ENCODE peak calls at places on chromosome 14, in six cellular contexts. I, A, E, N, L and Z are unnamed samples. For H3K4me1, the result is how much of the 10 kb centered on the place peaks cover.

GRCh38 chr14:22882529-22883190 is 362 bp upstream of the REM2 start:
- DNase-seq in A (peak), L (peak), I (peak), E (no peak), N (peak), Z (peak)

GRCh38 chr14:90281766-90282165 is 25.4 kb downstream of the PSMC1 start:
- DNase-seq in L (no peak), E (no peak), I (no peak), A (no peak), N (no peak), Z (no peak)

GRCh38 chr14:50846171-50846880 is 15.4 kb upstream of the NIN start:
- DNase-seq in L (peak), I (no peak), E (no peak), N (no peak), A (no peak), Z (no peak)

GRCh38 chr14:91963465-91963864 is 16.0 kb upstream of the FBLN5 start:
- DNase-seq in L (no peak), I (no peak), A (no peak), N (no peak), E (no peak), Z (no peak)

GRCh38 chr14:24403294-24404013 is 4.7 kb downstream of the NYNRIN start:
- DNase-seq in L (no peak), E (no peak), N (no peak), I (no peak), A (no peak), Z (no peak)

GRCh38 chr14:80584638-80585505 is 356.7 kb downstream of the CEP128 start:
- DNase-seq in L (peak), I (no peak), N (peak), A (no peak), E (no peak), Z (no peak)

GRCh38 chr14:76919811-76920571 is 93.8 kb downstream of the LRRC74A start:
- DNase-seq in N (no peak), A (no peak), L (peak), I (peak), E (no peak), Z (no peak)

GRCh38 chr14:66944872-66945271 is 244.4 kb upstream of the GARIN2 start:
- DNase-seq in L (peak), I (peak), E (no peak), N (peak), A (peak), Z (peak)

GRCh38 chr14:48456051-48456450 is 780.6 kb upstream of the MDGA2 start:
- DNase-seq in A (no peak), E (no peak), I (no peak), L (no peak), N (no peak), Z (no peak)

GRCh38 chr14:67564236-67564635 is 31.1 kb downstream of the PLEKHH1 start:
- DNase-seq in E (no peak), L (no peak), A (no peak), I (no peak), N (no peak), Z (no peak)

GRCh38 chr14:51093371-51094281 is 1.3 kb downstream of the TRIM9 start:
- DNase-seq in L (peak), N (no peak), A (peak), I (peak), E (no peak), Z (peak)

GRCh38 chr14:51828017-51828797 is 32.2 kb upstream of the GNG2 start:
- DNase-seq in N (peak), L (peak), I (no peak), E (no peak), A (peak), Z (peak)

GRCh38 chr14:54673193-54674121 is 106.5 kb downstream of the SAMD4A start:
- DNase-seq in L (no peak), I (peak), N (no peak), E (no peak), A (no peak), Z (no peak)

GRCh38 chr14:64464695-64465094 is 604 bp upstream of the AKAP5 start:
- DNase-seq in N (no peak), A (no peak), E (no peak), I (peak), L (no peak), Z (no peak)

GRCh38 chr14:77011226-77011762 is 17.2 kb downstream of the IRF2BPL start:
- DNase-seq in I (no peak), E (no peak), N (no peak), A (no peak), L (peak), Z (no peak)

GRCh38 chr14:99745307-99745951 is 47.8 kb upstream of the EML1 start:
- DNase-seq in A (no peak), N (no peak), L (no peak), E (no peak), I (no peak), Z (no peak)

GRCh38 chr14:100825691-100826331 is at the start of gene MEG3:
- DNase-seq in N (no peak), A (no peak), L (no peak), E (no peak), I (no peak), Z (no peak)

GRCh38 chr14:97977711-97978261 is 1180.6 kb downstream of the VRK1 start:
- DNase-seq in N (no peak), E (no peak), L (peak), A (no peak), I (no peak), Z (no peak)

GRCh38 chr14:100779691-100780080 is 46.2 kb upstream of the MEG3 start:
- DNase-seq in A (no peak), E (no peak), N (no peak), L (no peak), I (no peak), Z (no peak)

GRCh38 chr14:37452323-37452722 is 142.7 kb downstream of the FOXA1 start:
- DNase-seq in L (no peak), I (no peak), A (no peak), N (no peak), E (no peak), Z (no peak)

GRCh38 chr14:103483600-103483999 is 39.0 kb downstream of the CKB start:
- DNase-seq in I (no peak), L (no peak), N (no peak), A (no peak), E (no peak), Z (no peak)

DNA sequence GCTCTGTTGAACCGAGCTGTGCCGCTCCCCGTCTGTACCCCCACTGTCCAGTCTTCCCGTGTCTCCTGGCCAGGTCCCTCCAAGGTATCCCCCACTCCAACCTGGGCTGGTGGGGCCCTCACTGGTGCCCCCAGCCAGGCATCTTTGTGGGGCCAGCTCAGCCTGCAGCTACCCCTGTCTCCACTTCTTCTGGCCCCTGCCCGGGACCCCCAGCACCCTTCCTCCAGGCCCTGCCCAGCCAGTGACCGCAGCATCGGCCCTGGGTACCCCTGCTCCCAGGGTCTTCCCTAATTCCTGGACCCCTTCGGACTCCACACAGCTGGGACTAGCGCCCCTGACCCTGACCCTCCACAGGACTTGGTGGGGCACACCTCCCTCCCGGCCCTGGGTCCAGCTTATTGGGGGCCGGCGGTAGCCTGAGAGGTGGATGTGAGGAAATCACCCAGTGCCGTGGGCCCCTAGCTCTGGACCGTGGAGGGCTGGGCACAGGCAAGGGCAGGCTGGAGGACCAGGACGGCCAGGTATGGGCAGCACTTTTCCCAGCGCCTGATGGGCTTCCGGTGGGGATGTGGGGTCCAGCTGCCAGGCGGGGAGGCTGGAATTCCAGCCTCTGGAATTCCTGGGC is 4.1 kb upstream of the CRIP1 start:
- DNase-seq in A (no peak), N (no peak), I (no peak), E (no peak), L (no peak), Z (no peak)
- H3K4me1 ChIP-seq in A (under half), N (half or more), I (under half), E (under half), L (under half), Z (under half)

DNA sequence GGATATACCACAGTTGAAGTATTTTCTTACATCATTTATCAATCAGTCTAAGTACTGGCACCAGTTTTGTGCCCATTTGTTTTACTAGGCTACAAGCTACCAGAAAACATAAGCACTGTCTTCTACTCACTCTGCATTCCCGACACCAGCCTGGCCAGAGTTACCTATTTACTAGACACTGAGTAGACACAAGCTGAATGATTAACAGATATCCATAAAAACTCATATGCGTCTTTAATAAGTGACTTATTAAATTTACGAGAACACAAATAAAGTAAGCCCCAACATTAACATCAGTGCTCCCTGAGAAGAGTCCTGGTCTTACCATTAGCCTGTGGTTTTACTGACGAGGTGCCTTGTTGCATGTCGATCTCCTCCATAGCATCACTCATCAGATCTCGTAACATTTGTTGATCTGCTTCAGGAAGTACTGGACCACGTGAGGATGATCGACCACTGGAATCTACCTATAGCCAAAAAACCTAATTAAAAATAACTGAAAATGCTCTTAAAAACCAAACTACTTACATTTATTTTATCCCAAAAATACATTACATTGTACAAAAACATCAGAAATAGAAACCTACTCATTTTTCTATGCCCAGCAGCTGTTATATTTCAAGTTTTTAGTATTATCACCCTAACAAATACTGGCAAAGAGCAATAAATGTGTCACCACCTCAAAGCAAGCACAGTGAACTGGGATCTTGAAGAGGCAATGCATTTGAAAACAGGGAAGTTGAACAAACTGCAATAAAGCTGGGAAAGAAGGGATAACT is 53.3 kb downstream of the BDKRB1 start:
- DNase-seq in L (peak), N (no peak), E (no peak), I (no peak), A (no peak), Z (no peak)
- TF ChIP-seq EZH2phosphoT487 in L (no peak), N (no peak), E (no peak), I (no peak), A (no peak), Z (no peak)

GRCh38 chr14:68734231-68734732 is 58.6 kb downstream of the ZFP36L1 start:
- DNase-seq in I (no peak), A (no peak), L (no peak), E (peak), N (no peak), Z (peak)
- H3K4me1 ChIP-seq in I (under half), A (under half), L (under half), E (under half), N (under half), Z (under half)

GRCh38 chr14:93800038-93800937 is 12.0 kb upstream of the PRIMA1 start:
- DNase-seq in I (no peak), N (no peak), E (no peak), A (no peak), L (peak), Z (no peak)

GRCh38 chr14:93799617-93800016 is 11.3 kb upstream of the PRIMA1 start:
- DNase-seq in L (peak), N (no peak), I (no peak), A (no peak), E (no peak), Z (no peak)

GRCh38 chr14:93804654-93805053 is 16.4 kb upstream of the PRIMA1 start:
- DNase-seq in E (no peak), L (no peak), I (peak), A (no peak), N (no peak), Z (no peak)
- TF ChIP-seq EZH2phosphoT487 in E (no peak), L (no peak), I (no peak), A (no peak), N (no peak), Z (no peak)